ENCODE peak calls at places on chromosomes 6 and 20, in four cellular contexts. T, C, O and L are unnamed samples. For H3K4me1 and H3K36me3, the result is how much of the 10 kb centered on the place peaks cover.

GRCh38 chr6:156752666-156753301 is 24.4 kb upstream of the ARID1B start:
- DNase-seq in O (no peak), T (no peak), C (no peak), L (no peak)

GRCh38 chr6:87126501-87126900 is 28.9 kb upstream of the ZNF292 start:
- DNase-seq in T (no peak), C (no peak), O (no peak), L (no peak)

GRCh38 chr20:59082981-59083380 is 40.4 kb upstream of the PRELID3B start:
- DNase-seq in T (peak), C (no peak), O (peak), L (peak)

GRCh38 chr20:44897133-44897532 is 11.6 kb downstream of the YWHAB start:
- DNase-seq in O (no peak), T (no peak), C (no peak), L (no peak)

GRCh38 chr6:148438593-148438992 is 96.0 kb downstream of the SASH1 start:
- DNase-seq in O (no peak), T (no peak), C (no peak), L (no peak)

GRCh38 chr6:150685860-150686259 is 86.2 kb downstream of the PLEKHG1 start:
- DNase-seq in C (no peak), O (peak), T (no peak), L (peak)

GRCh38 chr6:145721144-145721543 is 14.2 kb downstream of the EPM2A start:
- DNase-seq in T (no peak), O (no peak), C (no peak), L (no peak)

GRCh38 chr20:57678340-57678739 is 31.5 kb downstream of the PMEPA1 start:
- DNase-seq in T (no peak), O (no peak), C (no peak), L (no peak)

GRCh38 chr20:44959082-44959895 is 908 bp downstream of the TOMM34 start:
- DNase-seq in O (peak), T (peak), C (no peak), L (peak)

GRCh38 chr6:11367638-11368199 is 135.3 kb upstream of the NEDD9 start:
- DNase-seq in T (no peak), O (no peak), C (no peak), L (no peak)

GRCh38 chr6:150420926-150421325 is 52.1 kb downstream of the IYD start:
- DNase-seq in O (no peak), T (no peak), C (no peak), L (no peak)

GRCh38 chr6:17967668-17968067 is 19.8 kb downstream of the KIF13A start:
- DNase-seq in C (no peak), T (no peak), O (no peak), L (no peak)

GRCh38 chr20:46954490-46955038 is 59.9 kb downstream of the EYA2 start:
- DNase-seq in O (peak), C (no peak), T (peak), L (peak)

GRCh38 chr6:39309942-39310531 is 4.2 kb downstream of the KCNK17 start:
- DNase-seq in T (peak), C (no peak), O (peak), L (peak)

GRCh38 chr6:169427856-169428255 is 174.2 kb upstream of the THBS2 start:
- DNase-seq in O (peak), C (no peak), T (peak), L (peak)

GRCh38 chr6:137677714-137678113 is 183.5 kb upstream of the OLIG3 start:
- DNase-seq in T (no peak), C (no peak), O (no peak), L (no peak)

GRCh38 chr6:160428069-160428430 is 79.9 kb downstream of the SLC22A3 start:
- DNase-seq in T (peak), C (no peak), O (no peak), L (peak)

GRCh38 chr6:163588211-163588919 is 173.8 kb downstream of the QKI start:
- DNase-seq in C (no peak), T (peak), O (peak), L (no peak)

GRCh38 chr20:62646851-62647520 is 4.7 kb downstream of the SLCO4A1 start:
- DNase-seq in O (no peak), T (no peak), C (no peak), L (no peak)

GRCh38 chr20:62648318-62648995 is 6.2 kb downstream of the SLCO4A1 start:
- DNase-seq in T (no peak), O (no peak), C (no peak), L (no peak)

GRCh38 chr20:62649140-62649539 is 6.8 kb downstream of the SLCO4A1 start:
- DNase-seq in C (no peak), O (no peak), T (no peak), L (no peak)

GRCh38 chr20:62645613-62646012 is 3.3 kb downstream of the SLCO4A1 start:
- DNase-seq in O (no peak), T (no peak), C (no peak), L (no peak)

DNA sequence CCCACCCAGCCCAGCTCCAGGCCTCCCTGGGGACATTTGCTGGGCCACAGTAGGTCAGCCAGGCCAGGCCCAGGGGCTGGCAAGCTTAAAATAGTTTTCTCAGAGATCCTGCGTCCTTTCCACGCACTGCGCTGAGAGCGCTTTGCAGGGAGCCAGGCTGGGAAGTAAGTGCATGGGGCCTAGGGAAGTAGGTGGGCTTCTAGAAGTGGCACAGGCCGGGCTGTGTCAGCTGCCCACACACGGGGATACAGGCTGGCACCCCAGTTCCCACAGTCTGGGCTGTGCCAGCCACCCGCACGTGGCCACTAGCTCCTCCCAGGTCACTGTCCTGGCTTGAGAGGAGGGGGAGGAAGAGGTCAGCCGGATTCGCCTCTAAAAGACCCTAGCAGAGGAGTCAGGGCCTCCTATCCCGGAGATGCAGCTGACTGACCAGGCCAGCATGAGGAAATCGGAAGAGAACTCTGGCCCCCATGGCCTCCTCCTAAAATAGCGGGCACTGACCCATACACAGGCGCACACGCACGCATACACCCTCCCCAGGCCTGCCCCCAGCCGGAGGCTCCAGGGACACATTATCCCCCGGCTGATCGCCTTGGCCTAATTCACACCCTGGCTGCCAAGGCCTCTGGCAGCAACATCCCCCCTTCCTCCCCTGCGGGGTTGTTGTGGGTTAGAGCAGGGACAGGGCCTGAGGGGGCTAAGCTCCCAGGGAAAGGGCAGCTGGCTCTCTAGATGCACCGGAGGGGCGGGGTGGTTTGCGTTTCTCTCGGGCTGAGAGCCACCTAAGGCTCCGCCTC is 5.4 kb downstream of the SLCO4A1 start:
- DNase-seq in O (no peak), T (no peak), C (no peak), L (no peak)
- H3K4me1 ChIP-seq in O (under half), T (under half), C (half or more), L (under half)

GRCh38 chr6:24836116-24836515 is 37.4 kb upstream of the ARMH2 start:
- DNase-seq in T (peak), C (no peak), O (no peak), L (no peak)
- H3K36me3 ChIP-seq in T (under half), C (under half), O (under half), L (under half)

GRCh38 chr20:56628873-56629463 is at the start of gene TFAP2C:
- DNase-seq in O (peak), T (peak), C (no peak), L (peak)
- H3K4me3 ChIP-seq in O (peak), T (no peak), C (peak), L (peak)

DNA sequence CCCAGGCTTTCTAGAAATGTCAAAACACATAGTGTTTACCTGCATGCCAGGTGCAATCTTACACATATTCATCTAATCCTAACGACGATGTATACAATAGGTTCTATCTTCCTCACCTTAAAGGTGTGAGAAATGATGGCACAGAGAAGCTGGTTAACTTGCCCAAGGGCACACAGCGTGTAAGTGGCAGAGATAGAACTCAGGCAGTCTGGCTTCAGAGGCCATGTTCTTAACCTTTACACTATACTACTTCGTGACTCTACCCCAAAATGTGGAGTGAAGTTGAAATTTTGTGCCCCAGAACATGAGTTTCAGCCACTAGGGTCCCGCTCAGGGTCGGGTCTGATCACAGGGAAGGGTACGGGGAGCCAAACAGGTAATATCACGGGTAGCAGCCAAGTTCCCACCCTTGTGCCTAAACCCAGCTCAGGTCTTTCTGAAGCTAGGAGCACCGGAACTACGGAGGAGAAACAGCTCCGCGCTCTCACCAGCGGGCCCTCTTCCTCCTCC is 523 bp downstream of the VPS52 start:
- DNase-seq in O (peak), C (no peak), T (no peak), L (no peak)
- H3K4me1 ChIP-seq in O (under half), C (under half), T (under half), L (under half)

GRCh38 chr6:153856929-153857376 is 182.1 kb upstream of the OPRM1 start:
- DNase-seq in O (no peak), T (no peak), C (no peak), L (no peak)

GRCh38 chr6:153858529-153858928 is 180.5 kb upstream of the OPRM1 start:
- DNase-seq in T (no peak), C (no peak), O (no peak), L (no peak)

DNA sequence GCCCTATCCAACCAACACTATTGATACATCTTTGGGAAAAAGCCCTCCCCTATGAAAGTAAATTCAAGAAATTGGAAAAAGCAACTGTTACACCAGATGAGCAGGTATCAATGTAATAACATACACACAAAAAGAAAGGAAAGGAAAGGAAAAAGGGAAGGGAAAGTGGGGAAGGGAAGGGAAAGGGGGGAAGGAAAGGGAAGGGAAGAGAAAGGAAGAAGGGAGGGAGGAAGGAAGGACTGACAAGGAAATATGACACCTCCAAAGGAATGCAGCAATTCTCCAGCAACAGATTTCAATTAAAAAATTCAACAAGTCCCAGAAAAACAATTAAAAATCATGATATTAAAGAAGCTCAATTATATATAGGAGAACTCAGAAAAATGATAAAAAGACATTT is 176.9 kb upstream of the OPRM1 start:
- DNase-seq in T (no peak), O (no peak), C (no peak), L (no peak)
- H3K36me3 ChIP-seq in T (under half), O (under half), C (under half), L (under half)

DNA sequence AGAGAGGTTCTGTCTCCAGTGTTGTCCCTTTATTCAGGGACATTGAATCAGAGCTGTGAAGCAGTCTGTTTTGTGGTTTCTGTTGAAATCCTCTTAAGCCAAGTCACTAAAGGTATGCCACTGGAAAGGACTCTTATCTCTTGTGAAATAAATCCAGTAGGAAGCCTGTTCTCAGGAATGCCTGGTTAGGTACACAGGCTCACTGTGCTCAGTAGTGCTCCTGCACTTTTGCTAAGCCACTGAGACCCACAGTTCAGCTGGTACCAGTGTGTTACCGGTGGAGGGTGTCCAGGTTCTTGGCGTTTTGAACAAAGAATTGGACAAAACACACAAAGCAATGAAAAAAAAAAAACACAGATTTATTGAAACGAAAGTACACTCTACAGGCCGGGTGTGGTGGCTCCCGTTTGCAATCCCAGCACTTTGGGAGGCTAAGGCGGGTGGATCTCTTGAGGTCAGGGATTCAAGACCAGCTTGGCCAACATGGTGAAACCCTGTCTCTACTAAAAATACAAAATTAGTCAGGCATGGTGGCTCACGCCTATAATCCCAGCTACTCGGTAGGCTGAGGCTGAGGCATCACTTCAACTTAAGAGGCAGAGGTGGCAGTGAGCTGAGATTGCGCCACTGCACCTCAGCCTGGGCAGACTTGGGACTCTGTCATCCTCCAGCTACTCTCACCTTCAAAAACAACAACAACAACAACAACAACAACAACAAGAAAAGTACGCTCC is 186.1 kb downstream of the JARID2 start:
- DNase-seq in O (peak), T (peak), C (no peak), L (peak)
- H3K4me3 ChIP-seq in O (peak), T (no peak), C (no peak), L (peak)

GRCh38 chr20:24118781-24119175 is 130.2 kb upstream of the GGTLC1 start:
- DNase-seq in O (peak), T (no peak), C (no peak), L (peak)
- H3K4me1 ChIP-seq in O (under half), T (under half), C (under half), L (under half)

DNA sequence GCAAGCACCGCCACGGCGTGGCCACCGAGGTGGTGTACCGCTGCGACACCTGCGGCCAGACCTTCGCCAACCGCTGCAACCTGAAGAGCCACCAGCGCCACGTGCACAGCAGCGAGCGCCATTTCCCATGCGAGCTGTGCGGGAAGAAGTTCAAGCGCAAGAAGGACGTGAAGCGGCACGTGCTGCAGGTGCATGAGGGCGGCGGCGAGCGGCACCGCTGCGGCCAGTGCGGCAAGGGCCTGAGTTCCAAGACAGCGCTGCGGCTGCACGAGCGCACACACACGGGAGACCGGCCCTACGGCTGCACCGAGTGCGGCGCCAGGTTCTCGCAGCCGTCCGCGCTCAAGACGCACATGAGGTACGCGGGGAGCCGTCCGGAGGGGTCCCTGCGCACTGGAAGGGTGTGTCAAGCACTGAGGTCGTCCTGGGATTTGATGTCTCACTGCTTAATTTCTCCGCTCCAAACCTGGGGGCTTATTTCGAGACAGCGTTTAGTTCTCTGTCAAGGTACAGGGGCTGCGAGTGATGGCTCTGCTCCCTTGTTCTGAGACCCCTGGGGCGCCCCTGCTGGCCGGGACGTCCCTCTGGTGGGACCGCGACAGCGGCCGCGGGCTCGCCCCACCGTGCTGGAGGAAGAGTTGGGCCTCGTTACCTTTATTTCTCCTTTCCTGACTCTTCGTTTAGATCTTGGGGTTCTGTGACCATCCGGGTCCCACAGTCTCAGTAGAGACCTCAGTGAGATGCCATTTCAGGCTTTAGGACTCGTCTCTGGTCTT is 3.6 kb downstream of the GZF1 start:
- DNase-seq in O (no peak), T (no peak), C (no peak), L (no peak)
- H3K36me3 ChIP-seq in O (under half), T (under half), C (under half), L (under half)